ENCODE peak calls at places on chromosomes 16 and 17, in four cellular contexts. H is naive thymus-derived CD4-positive, alpha-beta T cell; I is glutamatergic neuron; D is ACHN. J is an unnamed sample.
A peak's percentile ranks its signal among the peaks of the same experiment; 100 is the strongest.

GRCh38 chr16:60491258-60491657 is 1545.0 kb downstream of the CDH8 start:
- DNase-seq in H (no peak), I (no peak), D (no peak), J (no peak)

GRCh38 chr16:3097266-3097665 is 1.8 kb downstream of the ZSCAN10 start:
- DNase-seq in H (no peak), I (no peak), D (no peak), J (no peak)

GRCh38 chr17:68906638-68907037 is 48.6 kb downstream of the ABCA8 start:
- DNase-seq in H (no peak), I (no peak), D (peak; percentile 37), J (no peak)

GRCh38 chr16:78624349-78624748 is 524.9 kb downstream of the WWOX start:
- DNase-seq in H (no peak), I (no peak), D (no peak), J (no peak)

GRCh38 chr17:57724038-57724728 is 20.9 kb downstream of the CCDC182 start:
- DNase-seq in H (no peak), I (peak; percentile 56), D (peak; percentile 5), J (no peak)

GRCh38 chr17:80761421-80761871 is 216.8 kb downstream of the RPTOR start:
- DNase-seq in H (no peak), I (no peak), D (peak; percentile 85), J (peak; percentile 43)

GRCh38 chr17:1398900-1399299 is 1.1 kb downstream of the YWHAE start:
- DNase-seq in H (no peak), I (no peak), D (peak; percentile 48), J (peak; percentile 16)

GRCh38 chr17:65688307-65688706 is 126.9 kb upstream of the AXIN2 start:
- DNase-seq in H (no peak), I (no peak), D (no peak), J (no peak)

GRCh38 chr17:29949708-29950107 is 8.3 kb downstream of the EFCAB5 start:
- DNase-seq in H (no peak), I (no peak), D (no peak), J (no peak)

GRCh38 chr17:4657678-4658077 is 16.2 kb upstream of the ALOX15 start:
- DNase-seq in H (no peak), I (no peak), D (no peak), J (no peak)

GRCh38 chr16:69861276-69862030 is 89.7 kb upstream of the CLEC18A start:
- DNase-seq in H (no peak), I (no peak), D (no peak), J (no peak)

J was measured in LoVo.